ENCODE peak calls at places on chromosomes 2 and 18, in four cellular contexts. B, F, V and H are unnamed samples.

GRCh38 chr2:37786854-37787253 is 115.4 kb upstream of the CDC42EP3 start:
- DNase-seq in B (peak), F (no peak), V (no peak), H (no peak)

GRCh38 chr2:42762823-42763804 is 821 bp downstream of the OXER1 start:
- DNase-seq in B (no peak), F (no peak), V (no peak), H (no peak)

GRCh38 chr2:160308915-160309314 is 108.8 kb upstream of the ITGB6 start:
- DNase-seq in B (no peak), F (no peak), V (no peak), H (no peak)

GRCh38 chr18:48742304-48742703 is 203.5 kb downstream of the CTIF start:
- DNase-seq in B (no peak), F (no peak), V (no peak), H (no peak)

GRCh38 chr2:108579631-108580030 is 45.4 kb downstream of the LIMS1 start:
- DNase-seq in B (no peak), F (no peak), V (no peak), H (no peak)

GRCh38 chr2:23566236-23567142 is 181.5 kb downstream of the KLHL29 start:
- DNase-seq in B (no peak), F (no peak), V (no peak), H (no peak)

GRCh38 chr18:76838182-76838581 is 15.8 kb downstream of the ZNF236 start:
- DNase-seq in B (no peak), F (no peak), V (no peak), H (no peak)

GRCh38 chr2:73762571-73762970 is 17.3 kb downstream of the DUSP11 start:
- DNase-seq in B (no peak), F (no peak), V (no peak), H (no peak)

GRCh38 chr2:217092710-217093379 is 233.0 kb upstream of the TNP1 start:
- DNase-seq in B (no peak), F (no peak), V (no peak), H (peak)

GRCh38 chr2:232147440-232148077 is 186.0 kb downstream of the DIS3L2 start:
- DNase-seq in B (no peak), F (no peak), V (no peak), H (no peak)

GRCh38 chr2:166106431-166107015 is 21.3 kb downstream of the SCN1A start:
- DNase-seq in B (peak), F (no peak), V (no peak), H (no peak)

GRCh38 chr2:171723724-171724683 is 36.7 kb downstream of the DYNC1I2 start:
- DNase-seq in B (peak), F (no peak), V (peak), H (no peak)

GRCh38 chr2:224572338-224572737 is 12.8 kb downstream of the CUL3 start:
- DNase-seq in B (no peak), F (no peak), V (no peak), H (no peak)

GRCh38 chr2:239386872-239387445 is 13.9 kb downstream of the HDAC4 start:
- DNase-seq in B (no peak), F (no peak), V (no peak), H (no peak)

GRCh38 chr18:77130229-77131099 is 2.1 kb downstream of the MBP start:
- DNase-seq in B (no peak), F (no peak), V (no peak), H (no peak)

GRCh38 chr2:127655209-127656073 is 9.5 kb downstream of the GPR17 start:
- DNase-seq in B (no peak), F (no peak), V (no peak), H (no peak)

GRCh38 chr2:236748801-236749200 is 179.2 kb downstream of the ACKR3 start:
- DNase-seq in B (no peak), F (no peak), V (no peak), H (no peak)

GRCh38 chr18:62033207-62033606 is 140.4 kb upstream of the RNF152 start:
- DNase-seq in B (no peak), F (no peak), V (no peak), H (no peak)

GRCh38 chr2:52079602-52080001 is 1047.7 kb upstream of the NRXN1 start:
- DNase-seq in B (no peak), F (no peak), V (no peak), H (no peak)

GRCh38 chr2:233919938-233920337 is 2.8 kb downstream of the TRPM8 start:
- DNase-seq in B (no peak), F (no peak), V (no peak), H (no peak)

GRCh38 chr2:14621114-14621513 is 11.4 kb upstream of the LRATD1 start:
- DNase-seq in B (no peak), F (no peak), V (no peak), H (no peak)

GRCh38 chr2:238119756-238120462 is 18.6 kb upstream of the KLHL30 start:
- DNase-seq in B (no peak), F (no peak), V (no peak), H (no peak)

GRCh38 chr2:28543316-28544068 is 47.6 kb downstream of the PLB1 start:
- DNase-seq in B (no peak), F (no peak), V (no peak), H (no peak)

GRCh38 chr2:38264649-38265322 is 112.3 kb downstream of the ATL2 start:
- DNase-seq in B (no peak), F (no peak), V (no peak), H (no peak)

GRCh38 chr2:211453311-211453894 is 897.0 kb downstream of the CPS1 start:
- DNase-seq in B (no peak), F (no peak), V (no peak), H (no peak)

GRCh38 chr18:35491689-35492077 is 6.1 kb downstream of the INO80C start:
- DNase-seq in B (no peak), F (no peak), V (no peak), H (no peak)

GRCh38 chr18:8519102-8519501 is 90.1 kb upstream of the RAB12 start:
- DNase-seq in B (peak), F (no peak), V (no peak), H (no peak)

GRCh38 chr2:223040527-223040926 is 11.5 kb upstream of the KCNE4 start:
- DNase-seq in B (no peak), F (no peak), V (no peak), H (no peak)

GRCh38 chr2:226118471-226119429 is 680.9 kb downstream of the IRS1 start:
- DNase-seq in B (no peak), F (no peak), V (no peak), H (no peak)

GRCh38 chr2:67486041-67486796 is 89.1 kb downstream of the ETAA1 start:
- DNase-seq in B (no peak), F (no peak), V (no peak), H (no peak)

GRCh38 chr2:73291461-73292315 is 1.7 kb downstream of the EGR4 start:
- DNase-seq in B (no peak), F (no peak), V (no peak), H (no peak)

GRCh38 chr2:40874380-40874779 is 422.5 kb upstream of the SLC8A1 start:
- DNase-seq in B (no peak), F (no peak), V (no peak), H (no peak)

GRCh38 chr2:45170191-45170975 is 161.1 kb upstream of the SIX2 start:
- DNase-seq in B (no peak), F (no peak), V (no peak), H (no peak)

GRCh38 chr2:190854726-190855125 is 25.9 kb upstream of the GLS start:
- DNase-seq in B (no peak), F (no peak), V (no peak), H (no peak)

GRCh38 chr2:237455764-237456163 is 31.3 kb upstream of the MLPH start:
- DNase-seq in B (no peak), F (no peak), V (no peak), H (no peak)

GRCh38 chr2:23900133-23900926 is 26.6 kb downstream of the ATAD2B start:
- DNase-seq in B (no peak), F (no peak), V (no peak), H (no peak)